ENCODE peak calls at places on chromosomes 6 and 20, in four cellular contexts. One of them, this sample, is unnamed.

GRCh38 chr6:10177703-10178102 is 237.2 kb downstream of the TFAP2A start:
- DNase-seq in lung: no peak
- DNase-seq in CD8-positive, alpha-beta T cell: no peak
- DNase-seq in heart right ventricle: no peak
- DNase-seq in this sample: no peak

GRCh38 chr6:100472674-100473073 is 8.0 kb upstream of the SIM1 start:
- DNase-seq in heart right ventricle: no peak
- DNase-seq in lung: no peak
- DNase-seq in CD8-positive, alpha-beta T cell: no peak
- DNase-seq in this sample: no peak

GRCh38 chr6:4487538-4487937 is 288.7 kb upstream of the CDYL start:
- DNase-seq in lung: peak; percentile 39
- DNase-seq in heart right ventricle: no peak
- DNase-seq in CD8-positive, alpha-beta T cell: no peak
- DNase-seq in this sample: no peak

GRCh38 chr20:59604770-59605665 is 678 bp downstream of the PHACTR3 start:
- DNase-seq in lung: no peak
- DNase-seq in CD8-positive, alpha-beta T cell: no peak
- DNase-seq in heart right ventricle: peak; percentile 23
- DNase-seq in this sample: no peak

GRCh38 chr6:6884193-6884627 is 223.6 kb upstream of the RREB1 start:
- DNase-seq in lung: no peak
- DNase-seq in heart right ventricle: no peak
- DNase-seq in CD8-positive, alpha-beta T cell: no peak
- DNase-seq in this sample: no peak

GRCh38 chr6:46510656-46511055 is 19.4 kb upstream of the RCAN2 start:
- DNase-seq in lung: no peak
- DNase-seq in CD8-positive, alpha-beta T cell: no peak
- DNase-seq in heart right ventricle: no peak
- DNase-seq in this sample: no peak

GRCh38 chr20:40188319-40188718 is 500.7 kb downstream of the MAFB start:
- DNase-seq in heart right ventricle: no peak
- DNase-seq in CD8-positive, alpha-beta T cell: no peak
- DNase-seq in lung: no peak
- DNase-seq in this sample: no peak

GRCh38 chr6:142867355-142867801 is 77.6 kb downstream of the HIVEP2 start:
- DNase-seq in CD8-positive, alpha-beta T cell: no peak
- DNase-seq in heart right ventricle: no peak
- DNase-seq in lung: no peak
- DNase-seq in this sample: no peak

GRCh38 chr6:40876336-40876735 is 162.7 kb downstream of the UNC5CL start:
- DNase-seq in heart right ventricle: no peak
- DNase-seq in CD8-positive, alpha-beta T cell: no peak
- DNase-seq in lung: no peak
- DNase-seq in this sample: no peak

GRCh38 chr6:109762769-109763450 is 71.8 kb downstream of the FIG4 start:
- DNase-seq in heart right ventricle: no peak
- DNase-seq in lung: no peak
- DNase-seq in CD8-positive, alpha-beta T cell: no peak
- DNase-seq in this sample: no peak

GRCh38 chr6:37517411-37517812 is 17.7 kb upstream of the CCDC167 start:
- DNase-seq in heart right ventricle: no peak
- DNase-seq in CD8-positive, alpha-beta T cell: peak; percentile 76
- DNase-seq in lung: no peak
- DNase-seq in this sample: no peak

GRCh38 chr20:24589845-24590192 is 120.4 kb downstream of the SYNDIG1 start:
- DNase-seq in CD8-positive, alpha-beta T cell: no peak
- DNase-seq in heart right ventricle: no peak
- DNase-seq in lung: no peak
- DNase-seq in this sample: no peak

DNA sequence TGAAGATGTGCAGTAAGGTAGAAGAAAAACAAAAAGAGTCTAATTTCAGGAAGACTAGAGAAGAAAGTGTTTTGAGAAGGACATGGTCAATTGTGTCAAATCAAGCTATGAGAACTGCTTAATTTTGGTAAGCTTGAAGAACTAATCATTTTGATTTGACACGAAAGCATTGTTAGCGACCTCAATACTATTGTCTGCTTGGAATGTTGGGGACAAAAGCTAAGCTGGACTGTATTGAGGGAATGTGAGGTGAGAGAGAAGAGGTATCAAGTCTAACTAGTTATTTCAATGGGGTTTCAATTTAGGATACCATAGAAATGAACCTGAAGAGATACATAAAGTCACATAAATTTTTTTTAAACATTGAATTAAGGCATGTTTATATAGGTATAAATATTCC is 309.8 kb downstream of the GRIK2 start:
- DNase-seq in lung: no peak
- DNase-seq in heart right ventricle: no peak
- DNase-seq in CD8-positive, alpha-beta T cell: no peak
- DNase-seq in this sample: no peak
- H3K4me1 ChIP-seq in lung: no peaks in the 10 kb centered on the region
- H3K4me1 ChIP-seq in heart right ventricle: no peaks in the 10 kb centered on the region
- H3K4me1 ChIP-seq in CD8-positive, alpha-beta T cell: no peaks in the 10 kb centered on the region
- H3K4me1 ChIP-seq in this sample: no peaks in the 10 kb centered on the region

GRCh38 chr6:167801263-167801662 is 25.4 kb upstream of the AFDN start:
- DNase-seq in heart right ventricle: no peak
- DNase-seq in CD8-positive, alpha-beta T cell: no peak
- DNase-seq in lung: no peak
- DNase-seq in this sample: no peak

GRCh38 chr6:167797871-167798265 is 28.8 kb upstream of the AFDN start:
- DNase-seq in lung: no peak
- DNase-seq in CD8-positive, alpha-beta T cell: no peak
- DNase-seq in heart right ventricle: no peak
- DNase-seq in this sample: no peak

GRCh38 chr6:167800549-167800948 is 26.2 kb upstream of the AFDN start:
- DNase-seq in CD8-positive, alpha-beta T cell: no peak
- DNase-seq in lung: no peak
- DNase-seq in heart right ventricle: no peak
- DNase-seq in this sample: no peak

GRCh38 chr6:167798453-167798852 is 28.3 kb upstream of the AFDN start:
- DNase-seq in lung: peak; percentile 21
- DNase-seq in heart right ventricle: no peak
- DNase-seq in CD8-positive, alpha-beta T cell: no peak
- DNase-seq in this sample: no peak

GRCh38 chr6:167799033-167799933 is 27.4 kb upstream of the AFDN start:
- DNase-seq in CD8-positive, alpha-beta T cell: no peak
- DNase-seq in heart right ventricle: no peak
- DNase-seq in lung: peak; percentile 28
- DNase-seq in this sample: no peak
- TF ChIP-seq CTCF in CD8-positive, alpha-beta T cell: no peak
- TF ChIP-seq CTCF in heart right ventricle: no peak
- TF ChIP-seq CTCF in lung: no peak
- TF ChIP-seq CTCF in this sample: no peak

DNA sequence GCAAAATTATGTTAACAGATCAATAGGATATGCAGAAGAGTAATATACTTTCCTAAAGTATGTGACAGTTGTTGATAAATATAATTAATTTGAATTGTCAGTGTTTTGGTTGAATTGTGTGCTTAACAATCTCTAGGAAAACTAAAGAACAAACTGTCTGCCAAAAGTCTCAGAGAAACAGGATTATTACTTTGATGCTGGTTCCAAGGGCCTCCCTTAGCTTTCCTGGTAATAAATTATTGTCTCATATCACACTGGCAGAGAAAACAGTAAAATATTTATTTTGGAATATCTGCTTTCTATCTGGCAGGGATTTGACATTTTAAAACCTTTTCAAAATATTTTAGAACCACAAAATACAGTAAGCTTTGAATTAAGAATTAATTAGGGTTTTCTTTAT is 40.1 kb upstream of the CARMIL1 start:
- DNase-seq in heart right ventricle: no peak
- DNase-seq in CD8-positive, alpha-beta T cell: no peak
- DNase-seq in lung: no peak
- DNase-seq in this sample: no peak
- H3K4me1 ChIP-seq in heart right ventricle: no peaks in the 10 kb centered on the region
- H3K4me1 ChIP-seq in CD8-positive, alpha-beta T cell: no peaks in the 10 kb centered on the region
- H3K4me1 ChIP-seq in lung: no peaks in the 10 kb centered on the region
- H3K4me1 ChIP-seq in this sample: no peaks in the 10 kb centered on the region

GRCh38 chr20:61559706-61560315 is 307.8 kb downstream of the CDH4 start:
- DNase-seq in CD8-positive, alpha-beta T cell: no peak
- DNase-seq in lung: no peak
- DNase-seq in heart right ventricle: no peak
- DNase-seq in this sample: no peak

GRCh38 chr20:61558726-61559125 is 306.7 kb downstream of the CDH4 start:
- DNase-seq in lung: no peak
- DNase-seq in heart right ventricle: no peak
- DNase-seq in CD8-positive, alpha-beta T cell: no peak
- DNase-seq in this sample: no peak

GRCh38 chr20:61562897-61563504 is 310.9 kb downstream of the CDH4 start:
- DNase-seq in CD8-positive, alpha-beta T cell: no peak
- DNase-seq in heart right ventricle: no peak
- DNase-seq in lung: no peak
- DNase-seq in this sample: no peak

GRCh38 chr20:61561111-61561830 is 309.2 kb downstream of the CDH4 start:
- DNase-seq in CD8-positive, alpha-beta T cell: no peak
- DNase-seq in lung: no peak
- DNase-seq in heart right ventricle: no peak
- DNase-seq in this sample: no peak

DNA sequence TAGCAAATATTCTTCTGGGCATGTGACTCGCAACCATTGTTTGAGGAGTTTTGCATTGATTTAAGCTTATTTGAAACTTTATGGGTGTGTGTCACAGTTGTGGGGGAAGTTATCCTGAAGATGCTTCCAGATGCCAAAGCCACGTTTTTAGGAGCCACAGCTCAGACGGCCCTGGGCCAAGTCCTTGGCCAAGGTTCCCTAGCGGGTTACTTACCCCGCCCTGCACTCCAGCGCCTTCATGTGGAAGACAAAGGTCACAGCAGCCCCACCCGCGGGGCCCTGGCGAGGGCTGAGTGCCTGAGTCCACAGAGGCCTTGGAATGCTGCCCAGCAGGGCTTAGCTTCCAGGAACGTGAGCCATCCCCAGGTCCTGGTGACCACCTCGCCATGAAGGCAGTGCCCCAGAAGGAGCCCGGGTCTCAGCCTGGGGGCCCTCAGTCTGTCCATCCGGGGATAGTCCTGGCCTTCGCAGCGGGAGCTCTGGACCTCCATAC is 308.3 kb downstream of the CDH4 start:
- DNase-seq in CD8-positive, alpha-beta T cell: no peak
- DNase-seq in lung: no peak
- DNase-seq in heart right ventricle: no peak
- DNase-seq in this sample: no peak
- TF ChIP-seq CTCF in CD8-positive, alpha-beta T cell: no peak
- TF ChIP-seq CTCF in lung: no peak
- TF ChIP-seq CTCF in heart right ventricle: no peak
- TF ChIP-seq CTCF in this sample: no peak